ENCODE peak calls at places on chromosomes 12 and 14, in five cellular contexts. Q is HepG2, V is GM12878, P is K562, T is H1. B is an unnamed sample.

GRCh38 chr12:120041386-120042231 is 52.6 kb downstream of the BICDL1 start:
- DNase-seq in P (no peak), V (no peak), Q (peak; percentile 90), T (no peak), B (no peak)

GRCh38 chr12:97396989-97397388 is 65.6 kb upstream of the RMST start:
- DNase-seq in P (no peak), V (no peak), Q (no peak), T (peak; percentile 50), B (peak; percentile 46)

GRCh38 chr12:51341259-51342007 is 5.0 kb downstream of the CELA1 start:
- DNase-seq in Q (peak; percentile 47), T (no peak), V (peak; percentile 65), P (peak; percentile 82), B (peak; percentile 75)

GRCh38 chr12:87369161-87369560 is 660.0 kb downstream of the C12orf50 start:
- DNase-seq in T (no peak), V (no peak), P (no peak), Q (no peak), B (no peak)

GRCh38 chr12:56661979-56662638 is 16.3 kb upstream of the ATP5F1B start:
- DNase-seq in T (no peak), P (no peak), V (no peak), Q (no peak), B (no peak)

GRCh38 chr14:105294142-105294597 is 6.6 kb downstream of the BRF1 start:
- DNase-seq in T (no peak), P (no peak), Q (no peak), V (no peak), B (no peak)

GRCh38 chr14:71855399-71856036 is 76.7 kb upstream of the RGS6 start:
- DNase-seq in T (peak; percentile 43), V (peak; percentile 31), P (peak; percentile 69), Q (peak; percentile 49), B (peak; percentile 87)

GRCh38 chr12:79019672-79020071 is 155.1 kb downstream of the SYT1 start:
- DNase-seq in Q (no peak), T (no peak), P (no peak), V (peak; percentile 12), B (no peak)

GRCh38 chr14:54310151-54310851 is 86.5 kb upstream of the CDKN3 start:
- DNase-seq in T (no peak), V (no peak), Q (no peak), P (no peak), B (no peak)

GRCh38 chr14:101980700-101981099 is 16.3 kb downstream of the DYNC1H1 start:
- DNase-seq in Q (peak; percentile 35), V (peak; percentile 77), T (no peak), P (no peak), B (no peak)

GRCh38 chr12:24948452-24948815 is 467 bp downstream of the BCAT1 start:
- DNase-seq in P (peak; percentile 48), Q (no peak), T (no peak), V (peak; percentile 73), B (no peak)

GRCh38 chr12:84375472-84375871 is 537.1 kb downstream of the SLC6A15 start:
- DNase-seq in Q (no peak), T (no peak), V (no peak), P (no peak), B (no peak)

GRCh38 chr12:82326905-82327503 is 31.2 kb downstream of the CCDC59 start:
- DNase-seq in Q (peak; percentile 13), T (no peak), V (no peak), P (peak; percentile 7), B (no peak)

GRCh38 chr14:68234101-68234905 is 414.7 kb downstream of the RAD51B start:
- DNase-seq in V (no peak), T (no peak), P (no peak), Q (no peak), B (no peak)

GRCh38 chr14:106209745-106210144 is 683.4 kb downstream of the TMEM121 start:
- DNase-seq in T (no peak), V (no peak), P (no peak), Q (no peak), B (no peak)

GRCh38 chr12:76820888-76821482 is 57.1 kb downstream of the ZDHHC17 start:
- DNase-seq in V (no peak), P (peak; percentile 57), T (peak; percentile 5), Q (peak; percentile 35), B (peak; percentile 49)

GRCh38 chr12:80099259-80099658 is at the start of gene OTOGL:
- DNase-seq in Q (no peak), V (no peak), T (no peak), P (no peak), B (no peak)

GRCh38 chr12:120677765-120678473 is 9.0 kb upstream of the MLEC start:
- DNase-seq in T (no peak), V (peak; percentile 82), Q (no peak), P (peak; percentile 22), B (no peak)

GRCh38 chr12:3303410-3304136 is 187.4 kb upstream of the PRMT8 start:
- DNase-seq in Q (peak; percentile 52), V (no peak), T (no peak), P (no peak), B (peak; percentile 74)

GRCh38 chr14:73709904-73710469 is 4.2 kb downstream of the PNMA1 start:
- DNase-seq in Q (no peak), T (no peak), V (no peak), P (no peak), B (no peak)

GRCh38 chr12:12807970-12808702 is 5.0 kb upstream of the DDX47 start:
- DNase-seq in P (no peak), V (peak; percentile 80), T (no peak), Q (no peak), B (no peak)

GRCh38 chr12:107436376-107436775 is 249.2 kb upstream of the PWP1 start:
- DNase-seq in V (no peak), P (no peak), T (no peak), Q (peak; percentile 21), B (peak; percentile 16)

GRCh38 chr12:9662488-9662887 is 7.0 kb upstream of the CLEC2D start:
- DNase-seq in Q (no peak), V (no peak), P (no peak), T (no peak), B (no peak)

GRCh38 chr12:112841240-112841639 is 49.7 kb downstream of the RPH3A start:
- DNase-seq in P (no peak), V (no peak), T (no peak), Q (no peak), B (no peak)

GRCh38 chr14:101888182-101888581 is 76.2 kb upstream of the DYNC1H1 start:
- DNase-seq in T (no peak), V (no peak), P (no peak), Q (no peak), B (no peak)

GRCh38 chr12:96045566-96045965 is 10.2 kb upstream of the LTA4H start:
- DNase-seq in P (no peak), V (no peak), T (no peak), Q (no peak), B (no peak)

GRCh38 chr12:52413202-52413601 is 7.1 kb upstream of the KRT82 start:
- DNase-seq in T (no peak), V (no peak), P (no peak), Q (no peak), B (no peak)

GRCh38 chr12:107415834-107416233 is 269.8 kb upstream of the PWP1 start:
- DNase-seq in T (no peak), P (no peak), V (no peak), Q (no peak), B (no peak)

GRCh38 chr14:87231336-87232026 is 761.5 kb downstream of the GALC start:
- DNase-seq in T (no peak), P (no peak), Q (no peak), V (no peak), B (no peak)

GRCh38 chr14:24241829-24242443 is 487 bp downstream of the TINF2 start:
- DNase-seq in V (no peak), P (peak; percentile 92), Q (peak; percentile 97), T (peak; percentile 59), B (peak; percentile 95)

GRCh38 chr12:72832024-72832423 is 559.9 kb downstream of the TRHDE start:
- DNase-seq in P (no peak), V (no peak), T (no peak), Q (no peak), B (no peak)

GRCh38 chr12:57519758-57520007 is 631 bp downstream of the DDIT3 start:
- DNase-seq in P (no peak), Q (no peak), V (no peak), T (no peak), B (no peak)

GRCh38 chr12:25756974-25757665 is 201.4 kb upstream of the RASSF8 start:
- DNase-seq in Q (peak; percentile 25), V (no peak), P (no peak), T (no peak), B (no peak)

GRCh38 chr14:65098586-65098985 is 3.7 kb downstream of the MAX start:
- DNase-seq in V (peak; percentile 37), P (no peak), Q (no peak), T (no peak), B (no peak)

GRCh38 chr12:9184276-9184675 is 23.9 kb downstream of the PZP start:
- DNase-seq in T (no peak), P (no peak), V (no peak), Q (no peak), B (no peak)

GRCh38 chr12:107322063-107322462 is 228.7 kb upstream of the CRY1 start:
- DNase-seq in V (no peak), Q (no peak), P (no peak), T (no peak), B (no peak)

GRCh38 chr14:56386024-56386423 is 193.6 kb upstream of the TMEM260 start:
- DNase-seq in Q (no peak), T (no peak), P (no peak), V (no peak), B (no peak)

GRCh38 chr12:107458163-107458562 is 227.4 kb upstream of the PWP1 start:
- DNase-seq in V (no peak), P (no peak), T (no peak), Q (no peak), B (no peak)

GRCh38 chr12:14841761-14842160 is 1.6 kb downstream of the ART4 start:
- DNase-seq in T (no peak), Q (peak; percentile 85), V (no peak), P (no peak), B (no peak)

GRCh38 chr14:95815226-95815690 is 61.4 kb upstream of the TUNAR start:
- DNase-seq in V (no peak), T (no peak), Q (no peak), P (no peak), B (no peak)
- TF ChIP-seq ATF2 in V (no peak), T (no peak), Q (no peak), P (no peak), B (no peak)

DNA sequence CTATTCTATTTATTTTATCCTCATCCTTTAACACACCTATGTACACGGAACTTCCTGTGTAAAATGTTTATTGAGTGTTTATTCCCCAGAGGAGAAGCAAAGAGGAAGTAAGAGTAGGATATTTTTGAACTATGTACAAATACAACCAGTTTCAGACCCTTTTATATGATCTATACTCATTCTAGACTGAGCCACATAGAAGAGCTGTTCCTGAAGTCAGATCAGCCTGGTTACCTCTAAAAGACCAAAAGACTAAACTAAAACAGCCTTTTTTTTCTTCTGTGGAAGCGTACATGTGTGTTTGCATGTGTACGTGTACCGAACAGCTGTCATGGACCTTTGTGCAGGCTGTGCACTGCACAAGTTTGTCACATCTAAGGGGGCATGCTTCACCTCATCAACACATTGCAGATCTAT is 210.8 kb upstream of the NUDT4 start:
- DNase-seq in Q (no peak), P (no peak), V (peak; percentile 83), T (no peak), B (no peak)
- TF ChIP-seq ATF2 in Q (no peak), P (no peak), V (peak; percentile 73), T (no peak), B (no peak)

GRCh38 chr14:80615831-80616230 is 325.7 kb downstream of the CEP128 start:
- DNase-seq in V (peak; percentile 3), T (no peak), Q (no peak), P (no peak), B (no peak)
- TF ChIP-seq ATF2 in V (no peak), T (no peak), Q (no peak), P (no peak), B (no peak)

GRCh38 chr14:76307786-76308780 is 67.9 kb upstream of the ESRRB start:
- DNase-seq in Q (no peak), V (no peak), T (no peak), P (no peak), B (no peak)
- TF ChIP-seq ATF2 in Q (no peak), V (no peak), T (no peak), P (no peak), B (no peak)

B was measured in WTC11.